ENCODE peak calls at places on chromosomes 5 and 9, in ten cellular contexts. One of them, this sample, is unnamed.

GRCh38 chr9:129317179-129318011 is 139.3 kb upstream of the IER5L start:
- DNase-seq in breast epithelium: no peak
- DNase-seq in neuronal stem cell: no peak
- DNase-seq in vagina: no peak
- DNase-seq in CD8-positive, alpha-beta T cell: no peak
- DNase-seq in right lobe of liver: peak; percentile 74
- DNase-seq in OCI-LY7: peak; percentile 22
- DNase-seq in ovary: peak; percentile 68
- DNase-seq in GM23338: peak; percentile 48
- DNase-seq in adrenal gland: peak; percentile 68
- DNase-seq in this sample: no peak

GRCh38 chr5:176771102-176771845 is 39.1 kb upstream of the UNC5A start:
- DNase-seq in breast epithelium: no peak
- DNase-seq in neuronal stem cell: no peak
- DNase-seq in vagina: peak; percentile 52
- DNase-seq in CD8-positive, alpha-beta T cell: no peak
- DNase-seq in right lobe of liver: peak; percentile 20
- DNase-seq in OCI-LY7: no peak
- DNase-seq in ovary: no peak
- DNase-seq in GM23338: no peak
- DNase-seq in adrenal gland: no peak
- DNase-seq in this sample: no peak

GRCh38 chr5:58582411-58583393 is at the start of gene RAB3C:
- DNase-seq in breast epithelium: peak; percentile 76
- DNase-seq in neuronal stem cell: peak; percentile 87
- DNase-seq in vagina: no peak
- DNase-seq in CD8-positive, alpha-beta T cell: no peak
- DNase-seq in right lobe of liver: peak; percentile 96
- DNase-seq in OCI-LY7: no peak
- DNase-seq in ovary: peak; percentile 92
- DNase-seq in GM23338: peak; percentile 98
- DNase-seq in adrenal gland: peak; percentile 93
- DNase-seq in this sample: no peak

GRCh38 chr5:59261969-59262368 is 631.6 kb downstream of the PDE4D start:
- DNase-seq in breast epithelium: no peak
- DNase-seq in neuronal stem cell: no peak
- DNase-seq in vagina: no peak
- DNase-seq in CD8-positive, alpha-beta T cell: no peak
- DNase-seq in right lobe of liver: no peak
- DNase-seq in OCI-LY7: no peak
- DNase-seq in ovary: no peak
- DNase-seq in GM23338: no peak
- DNase-seq in adrenal gland: no peak
- DNase-seq in this sample: no peak

GRCh38 chr5:170301901-170302728 is 4.5 kb upstream of the LCP2 start:
- DNase-seq in breast epithelium: no peak
- DNase-seq in neuronal stem cell: no peak
- DNase-seq in vagina: no peak
- DNase-seq in CD8-positive, alpha-beta T cell: no peak
- DNase-seq in right lobe of liver: no peak
- DNase-seq in OCI-LY7: no peak
- DNase-seq in ovary: no peak
- DNase-seq in GM23338: no peak
- DNase-seq in adrenal gland: no peak
- DNase-seq in this sample: no peak

GRCh38 chr9:20729545-20729944 is 45.5 kb downstream of the FOCAD start:
- DNase-seq in breast epithelium: no peak
- DNase-seq in neuronal stem cell: no peak
- DNase-seq in vagina: no peak
- DNase-seq in CD8-positive, alpha-beta T cell: no peak
- DNase-seq in right lobe of liver: no peak
- DNase-seq in OCI-LY7: no peak
- DNase-seq in ovary: no peak
- DNase-seq in GM23338: no peak
- DNase-seq in adrenal gland: no peak
- DNase-seq in this sample: no peak

GRCh38 chr9:69446496-69446895 is 121.5 kb downstream of the ENTREP1 start:
- DNase-seq in breast epithelium: no peak
- DNase-seq in neuronal stem cell: no peak
- DNase-seq in vagina: no peak
- DNase-seq in CD8-positive, alpha-beta T cell: no peak
- DNase-seq in right lobe of liver: no peak
- DNase-seq in OCI-LY7: no peak
- DNase-seq in ovary: no peak
- DNase-seq in GM23338: no peak
- DNase-seq in adrenal gland: no peak
- DNase-seq in this sample: no peak

GRCh38 chr5:179488464-179488863 is 61.9 kb upstream of the RUFY1 start:
- DNase-seq in breast epithelium: no peak
- DNase-seq in neuronal stem cell: no peak
- DNase-seq in vagina: no peak
- DNase-seq in CD8-positive, alpha-beta T cell: no peak
- DNase-seq in right lobe of liver: no peak
- DNase-seq in OCI-LY7: no peak
- DNase-seq in ovary: no peak
- DNase-seq in GM23338: no peak
- DNase-seq in adrenal gland: no peak
- DNase-seq in this sample: no peak

GRCh38 chr9:112332674-112332976 is 794 bp downstream of the PTBP3 start:
- DNase-seq in breast epithelium: no peak
- DNase-seq in neuronal stem cell: no peak
- DNase-seq in vagina: no peak
- DNase-seq in CD8-positive, alpha-beta T cell: no peak
- DNase-seq in right lobe of liver: no peak
- DNase-seq in OCI-LY7: no peak
- DNase-seq in ovary: no peak
- DNase-seq in GM23338: no peak
- DNase-seq in adrenal gland: no peak
- DNase-seq in this sample: no peak

GRCh38 chr9:112332977-112333638 is at the start of gene PTBP3:
- DNase-seq in breast epithelium: peak; percentile 74
- DNase-seq in neuronal stem cell: peak; percentile 70
- DNase-seq in vagina: no peak
- DNase-seq in CD8-positive, alpha-beta T cell: peak; percentile 76
- DNase-seq in right lobe of liver: peak; percentile 89
- DNase-seq in OCI-LY7: peak; percentile 85
- DNase-seq in ovary: peak; percentile 84
- DNase-seq in GM23338: peak; percentile 76
- DNase-seq in adrenal gland: peak; percentile 83
- DNase-seq in this sample: peak; percentile 68

GRCh38 chr9:112332272-112332671 is 1.1 kb downstream of the PTBP3 start:
- DNase-seq in breast epithelium: no peak
- DNase-seq in neuronal stem cell: no peak
- DNase-seq in vagina: no peak
- DNase-seq in CD8-positive, alpha-beta T cell: no peak
- DNase-seq in right lobe of liver: no peak
- DNase-seq in OCI-LY7: peak; percentile 14
- DNase-seq in ovary: no peak
- DNase-seq in GM23338: no peak
- DNase-seq in adrenal gland: no peak
- DNase-seq in this sample: no peak

GRCh38 chr9:112333639-112334318 is 360 bp upstream of the PTBP3 start:
- DNase-seq in breast epithelium: peak; percentile 90
- DNase-seq in neuronal stem cell: peak; percentile 97
- DNase-seq in vagina: no peak
- DNase-seq in CD8-positive, alpha-beta T cell: peak; percentile 91
- DNase-seq in right lobe of liver: peak; percentile 97
- DNase-seq in OCI-LY7: peak; percentile 98
- DNase-seq in ovary: peak; percentile 98
- DNase-seq in GM23338: peak; percentile 97
- DNase-seq in adrenal gland: peak; percentile 95
- DNase-seq in this sample: peak; percentile 88

DNA sequence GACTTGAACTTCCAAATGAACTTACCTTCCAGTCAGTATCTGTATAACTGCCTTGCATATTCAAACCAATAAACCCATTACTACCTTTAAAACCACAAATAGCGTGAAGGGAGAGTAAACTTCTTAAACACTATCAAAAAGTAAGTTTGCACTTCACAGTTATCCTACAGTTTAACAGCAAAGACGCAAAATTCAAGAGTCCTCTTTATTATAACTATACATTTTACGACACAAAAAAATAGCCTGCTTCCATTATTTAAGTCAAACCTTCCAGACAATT is 1.8 kb downstream of the PTBP3 start:
- DNase-seq in breast epithelium: no peak
- DNase-seq in neuronal stem cell: no peak
- DNase-seq in vagina: no peak
- DNase-seq in CD8-positive, alpha-beta T cell: no peak
- DNase-seq in right lobe of liver: no peak
- DNase-seq in OCI-LY7: peak; percentile 17
- DNase-seq in ovary: no peak
- DNase-seq in GM23338: no peak
- DNase-seq in adrenal gland: no peak
- DNase-seq in this sample: no peak
- H3K27ac ChIP-seq in breast epithelium: no peak overlapping the region
- H3K27ac ChIP-seq in neuronal stem cell: no peak overlapping the region
- H3K27ac ChIP-seq in vagina: peak overlapping the region; percentile 14
- H3K27ac ChIP-seq in CD8-positive, alpha-beta T cell: no peak overlapping the region
- H3K27ac ChIP-seq in right lobe of liver: no peak overlapping the region
- H3K27ac ChIP-seq in OCI-LY7: peak overlapping the region; percentile 91
- H3K27ac ChIP-seq in ovary: no peak overlapping the region
- H3K27ac ChIP-seq in GM23338: no peak overlapping the region
- H3K27ac ChIP-seq in adrenal gland: no peak overlapping the region
- H3K27ac ChIP-seq in this sample: peak overlapping the region; percentile 45

GRCh38 chr5:39073759-39074008 is 515 bp downstream of the RICTOR start:
- DNase-seq in breast epithelium: no peak
- DNase-seq in neuronal stem cell: peak; percentile 29
- DNase-seq in vagina: no peak
- DNase-seq in CD8-positive, alpha-beta T cell: no peak
- DNase-seq in right lobe of liver: no peak
- DNase-seq in OCI-LY7: no peak
- DNase-seq in ovary: no peak
- DNase-seq in GM23338: no peak
- DNase-seq in adrenal gland: no peak
- DNase-seq in this sample: no peak

GRCh38 chr5:39074009-39074886 is at the start of gene RICTOR:
- DNase-seq in breast epithelium: peak; percentile 80
- DNase-seq in neuronal stem cell: peak; percentile 88
- DNase-seq in vagina: no peak
- DNase-seq in CD8-positive, alpha-beta T cell: peak; percentile 89
- DNase-seq in right lobe of liver: peak; percentile 91
- DNase-seq in OCI-LY7: peak; percentile 92
- DNase-seq in ovary: peak; percentile 94
- DNase-seq in GM23338: peak; percentile 89
- DNase-seq in adrenal gland: peak; percentile 91
- DNase-seq in this sample: peak; percentile 76

GRCh38 chr5:39079147-39079546 is 4.9 kb upstream of the RICTOR start:
- DNase-seq in breast epithelium: no peak
- DNase-seq in neuronal stem cell: no peak
- DNase-seq in vagina: no peak
- DNase-seq in CD8-positive, alpha-beta T cell: no peak
- DNase-seq in right lobe of liver: no peak
- DNase-seq in OCI-LY7: no peak
- DNase-seq in ovary: no peak
- DNase-seq in GM23338: no peak
- DNase-seq in adrenal gland: no peak
- DNase-seq in this sample: no peak

GRCh38 chr5:39076101-39076756 is 2.0 kb upstream of the RICTOR start:
- DNase-seq in breast epithelium: no peak
- DNase-seq in neuronal stem cell: no peak
- DNase-seq in vagina: no peak
- DNase-seq in CD8-positive, alpha-beta T cell: no peak
- DNase-seq in right lobe of liver: no peak
- DNase-seq in OCI-LY7: no peak
- DNase-seq in ovary: no peak
- DNase-seq in GM23338: no peak
- DNase-seq in adrenal gland: no peak
- DNase-seq in this sample: no peak

GRCh38 chr5:39076757-39077475 is 2.7 kb upstream of the RICTOR start:
- DNase-seq in breast epithelium: no peak
- DNase-seq in neuronal stem cell: no peak
- DNase-seq in vagina: no peak
- DNase-seq in CD8-positive, alpha-beta T cell: no peak
- DNase-seq in right lobe of liver: no peak
- DNase-seq in OCI-LY7: peak; percentile 49
- DNase-seq in ovary: no peak
- DNase-seq in GM23338: no peak
- DNase-seq in adrenal gland: no peak
- DNase-seq in this sample: no peak
- H3K4me3 ChIP-seq in breast epithelium: no peak overlapping the region
- H3K4me3 ChIP-seq in neuronal stem cell: no peak overlapping the region
- H3K4me3 ChIP-seq in vagina: no peak overlapping the region
- H3K4me3 ChIP-seq in CD8-positive, alpha-beta T cell: no peak overlapping the region
- H3K4me3 ChIP-seq in right lobe of liver: no peak overlapping the region
- H3K4me3 ChIP-seq in OCI-LY7: no peak overlapping the region
- H3K4me3 ChIP-seq in ovary: no peak overlapping the region
- H3K4me3 ChIP-seq in GM23338: no peak overlapping the region
- H3K4me3 ChIP-seq in adrenal gland: no peak overlapping the region
- H3K4me3 ChIP-seq in this sample: no peak overlapping the region

GRCh38 chr9:71897573-71897972 is 13.4 kb downstream of the ABHD17B start:
- DNase-seq in breast epithelium: no peak
- DNase-seq in neuronal stem cell: no peak
- DNase-seq in vagina: no peak
- DNase-seq in CD8-positive, alpha-beta T cell: no peak
- DNase-seq in right lobe of liver: no peak
- DNase-seq in OCI-LY7: peak; percentile 81
- DNase-seq in ovary: no peak
- DNase-seq in GM23338: no peak
- DNase-seq in adrenal gland: no peak
- DNase-seq in this sample: no peak

GRCh38 chr9:71895955-71896354 is 15.0 kb downstream of the ABHD17B start:
- DNase-seq in breast epithelium: no peak
- DNase-seq in neuronal stem cell: no peak
- DNase-seq in vagina: no peak
- DNase-seq in CD8-positive, alpha-beta T cell: no peak
- DNase-seq in right lobe of liver: no peak
- DNase-seq in OCI-LY7: no peak
- DNase-seq in ovary: no peak
- DNase-seq in GM23338: no peak
- DNase-seq in adrenal gland: no peak
- DNase-seq in this sample: no peak

GRCh38 chr9:71904076-71904475 is 6.9 kb downstream of the ABHD17B start:
- DNase-seq in breast epithelium: no peak
- DNase-seq in neuronal stem cell: no peak
- DNase-seq in vagina: no peak
- DNase-seq in CD8-positive, alpha-beta T cell: no peak
- DNase-seq in right lobe of liver: no peak
- DNase-seq in OCI-LY7: no peak
- DNase-seq in ovary: no peak
- DNase-seq in GM23338: no peak
- DNase-seq in adrenal gland: no peak
- DNase-seq in this sample: no peak

GRCh38 chr9:71896762-71897161 is 14.2 kb downstream of the ABHD17B start:
- DNase-seq in breast epithelium: no peak
- DNase-seq in neuronal stem cell: no peak
- DNase-seq in vagina: no peak
- DNase-seq in CD8-positive, alpha-beta T cell: no peak
- DNase-seq in right lobe of liver: no peak
- DNase-seq in OCI-LY7: peak; percentile 69
- DNase-seq in ovary: no peak
- DNase-seq in GM23338: no peak
- DNase-seq in adrenal gland: no peak
- DNase-seq in this sample: no peak

GRCh38 chr9:71901695-71902094 is 9.3 kb downstream of the ABHD17B start:
- DNase-seq in breast epithelium: no peak
- DNase-seq in neuronal stem cell: no peak
- DNase-seq in vagina: no peak
- DNase-seq in CD8-positive, alpha-beta T cell: no peak
- DNase-seq in right lobe of liver: no peak
- DNase-seq in OCI-LY7: peak; percentile 39
- DNase-seq in ovary: no peak
- DNase-seq in GM23338: peak; percentile 51
- DNase-seq in adrenal gland: no peak
- DNase-seq in this sample: no peak
- H3K27ac ChIP-seq in breast epithelium: no peak overlapping the region
- H3K27ac ChIP-seq in neuronal stem cell: no peak overlapping the region
- H3K27ac ChIP-seq in vagina: no peak overlapping the region
- H3K27ac ChIP-seq in CD8-positive, alpha-beta T cell: no peak overlapping the region
- H3K27ac ChIP-seq in right lobe of liver: no peak overlapping the region
- H3K27ac ChIP-seq in OCI-LY7: peak overlapping the region; percentile 99
- H3K27ac ChIP-seq in ovary: no peak overlapping the region
- H3K27ac ChIP-seq in GM23338: peak overlapping the region; percentile 70
- H3K27ac ChIP-seq in adrenal gland: no peak overlapping the region
- H3K27ac ChIP-seq in this sample: no peak overlapping the region

DNA sequence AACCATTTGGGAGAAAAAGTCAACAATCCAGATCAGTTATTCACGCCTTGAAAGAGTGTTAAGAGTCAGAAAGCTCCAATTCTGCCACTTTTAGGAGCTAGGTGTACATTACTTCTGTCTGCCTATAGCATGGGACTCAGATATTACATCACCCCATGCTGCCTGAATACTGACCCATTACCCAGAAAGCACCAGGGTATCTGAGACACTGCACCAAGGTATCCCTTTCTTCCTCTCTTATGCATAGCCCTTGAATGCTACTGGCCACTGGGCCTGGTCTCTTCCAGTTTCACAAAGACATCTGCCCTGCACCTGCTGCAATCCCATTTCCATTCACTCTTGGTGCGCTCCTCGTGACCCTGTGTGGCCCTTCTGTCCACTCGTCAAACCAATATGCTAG is 2.6 kb downstream of the STRBP start:
- DNase-seq in breast epithelium: no peak
- DNase-seq in neuronal stem cell: no peak
- DNase-seq in vagina: no peak
- DNase-seq in CD8-positive, alpha-beta T cell: no peak
- DNase-seq in right lobe of liver: no peak
- DNase-seq in OCI-LY7: peak; percentile 46
- DNase-seq in ovary: no peak
- DNase-seq in GM23338: peak; percentile 29
- DNase-seq in adrenal gland: no peak
- DNase-seq in this sample: no peak
- H3K4me3 ChIP-seq in breast epithelium: no peak overlapping the region
- H3K4me3 ChIP-seq in neuronal stem cell: no peak overlapping the region
- H3K4me3 ChIP-seq in vagina: no peak overlapping the region
- H3K4me3 ChIP-seq in CD8-positive, alpha-beta T cell: no peak overlapping the region
- H3K4me3 ChIP-seq in right lobe of liver: no peak overlapping the region
- H3K4me3 ChIP-seq in OCI-LY7: peak overlapping the region; percentile 98
- H3K4me3 ChIP-seq in ovary: no peak overlapping the region
- H3K4me3 ChIP-seq in GM23338: peak overlapping the region; percentile 79
- H3K4me3 ChIP-seq in adrenal gland: no peak overlapping the region
- H3K4me3 ChIP-seq in this sample: no peak overlapping the region